ENCODE peak calls at places on chromosomes 5 and 9, in four cellular contexts. K is fibroblast of lung, V is spleen, A is activated B cell treated with CpG ODN at 0.5 μM for 24 hours. T is an unnamed sample.

GRCh38 chr9:38240051-38240450 is 152.5 kb upstream of the ALDH1B1 start:
- DNase-seq in V (no peak), K (no peak), A (no peak), T (no peak)

GRCh38 chr5:148839960-148840359 is 13.5 kb downstream of the ADRB2 start:
- DNase-seq in K (no peak), A (no peak), V (no peak), T (peak)

GRCh38 chr9:86577420-86578333 is 223.5 kb upstream of the TUT7 start:
- DNase-seq in A (no peak), K (no peak), V (no peak), T (no peak)

GRCh38 chr9:113875420-113875916 is 641 bp upstream of the ZNF618 start:
- DNase-seq in K (peak), A (no peak), V (no peak), T (no peak)

GRCh38 chr5:135560858-135561257 is 17.9 kb downstream of the CXCL14 start:
- DNase-seq in A (peak), K (peak), V (peak), T (no peak)

GRCh38 chr9:130408669-130409068 is 36.1 kb upstream of the ASS1 start:
- DNase-seq in K (no peak), V (no peak), A (no peak), T (no peak)

GRCh38 chr5:7190727-7191126 is 205.2 kb upstream of the ADCY2 start:
- DNase-seq in V (no peak), A (no peak), K (no peak), T (no peak)

GRCh38 chr9:34994429-34995287 is 5.1 kb downstream of the DNAJB5 start:
- DNase-seq in A (no peak), K (peak), V (no peak), T (no peak)

GRCh38 chr9:134950811-134951210 is 33.1 kb upstream of the FCN1 start:
- DNase-seq in A (no peak), K (no peak), V (peak), T (no peak)

GRCh38 chr5:98839469-98840383 is 66.3 kb downstream of the RGMB start:
- DNase-seq in A (no peak), V (peak), K (peak), T (no peak)

GRCh38 chr5:113278976-113279375 is 155.8 kb downstream of the TSSK1B start:
- DNase-seq in V (no peak), K (peak), A (no peak), T (no peak)

GRCh38 chr5:169302491-169303118 is 1.7 kb upstream of the SLIT3 start:
- DNase-seq in A (no peak), K (peak), V (peak), T (no peak)

GRCh38 chr5:151051931-151052608 is 28.8 kb downstream of the TNIP1 start:
- DNase-seq in A (no peak), K (no peak), V (peak), T (no peak)

GRCh38 chr9:93204470-93205043 is 20.6 kb downstream of the WNK2 start:
- DNase-seq in A (no peak), V (peak), K (no peak), T (no peak)

GRCh38 chr5:159330131-159330530 is at the start of gene IL12B:
- DNase-seq in V (no peak), A (no peak), K (peak), T (no peak)

GRCh38 chr5:135033026-135033861 is 784 bp downstream of the PITX1 start:
- DNase-seq in V (no peak), K (peak), A (no peak), T (no peak)

GRCh38 chr5:125199968-125200841 is 453.8 kb upstream of the ZNF608 start:
- DNase-seq in V (no peak), K (peak), A (no peak), T (no peak)

GRCh38 chr9:104863180-104863883 is 64.6 kb downstream of the ABCA1 start:
- DNase-seq in K (peak), A (no peak), V (no peak), T (peak)

GRCh38 chr5:150108711-150109605 is 22.6 kb upstream of the CSF1R start:
- DNase-seq in K (no peak), A (no peak), V (no peak), T (no peak)

GRCh38 chr5:139651502-139651862 is 3.3 kb downstream of the CXXC5 start:
- DNase-seq in A (peak), V (peak), K (no peak), T (no peak)

GRCh38 chr5:93570294-93571110 is 10.5 kb downstream of the NR2F1-AS1 start:
- DNase-seq in V (peak), A (no peak), K (no peak), T (no peak)
- TF ChIP-seq CTCF in V (no peak), A (no peak), K (no peak), T (no peak)

GRCh38 chr5:142696379-142696778 is 10.5 kb upstream of the FGF1 start:
- DNase-seq in K (no peak), A (no peak), V (no peak), T (no peak)

GRCh38 chr5:142697846-142698245 is 12.0 kb upstream of the FGF1 start:
- DNase-seq in A (no peak), V (no peak), K (peak), T (no peak)

GRCh38 chr5:142697356-142697807 is 11.5 kb upstream of the FGF1 start:
- DNase-seq in K (peak), A (no peak), V (no peak), T (no peak)

GRCh38 chr5:142692280-142692775 is 6.4 kb upstream of the FGF1 start:
- DNase-seq in K (no peak), V (no peak), A (no peak), T (no peak)

DNA sequence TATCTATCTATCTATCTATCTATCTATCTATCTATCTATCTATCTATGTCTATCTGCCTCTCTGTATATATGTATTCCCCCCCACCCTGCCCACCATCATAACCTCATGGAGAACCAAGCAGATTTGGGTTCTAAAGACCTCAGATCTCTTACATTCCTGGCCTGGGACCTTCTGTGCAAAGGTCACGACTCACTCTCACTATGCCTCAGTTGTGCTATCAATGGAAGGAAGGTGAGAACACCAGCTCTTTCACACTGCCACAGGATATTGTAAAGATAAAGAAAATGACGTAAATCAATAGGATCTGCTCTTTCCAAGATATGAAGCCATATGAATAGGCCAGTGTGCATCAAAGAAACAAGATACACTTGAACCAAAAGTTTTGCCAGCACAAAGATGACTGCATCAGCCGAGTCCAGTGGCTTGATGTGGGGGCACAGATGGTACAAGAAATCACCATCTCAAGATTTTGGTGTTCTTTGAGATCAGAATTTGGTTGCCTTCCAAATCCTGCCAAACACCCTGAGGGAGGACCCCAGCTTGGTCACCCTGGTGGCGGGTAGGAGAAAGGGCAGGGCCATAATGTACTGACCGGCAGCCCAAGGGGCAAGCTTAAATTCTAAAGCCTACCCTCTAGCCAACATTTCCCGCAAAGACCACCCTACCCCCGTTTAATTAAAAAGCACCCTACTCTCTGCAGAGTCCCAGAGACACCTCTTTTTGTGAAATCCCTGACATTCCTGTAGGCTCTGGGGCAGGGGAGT is 8.4 kb upstream of the FGF1 start:
- DNase-seq in A (no peak), K (no peak), V (no peak), T (no peak)
- TF ChIP-seq CTCF in A (no peak), K (no peak), V (no peak), T (no peak)

DNA sequence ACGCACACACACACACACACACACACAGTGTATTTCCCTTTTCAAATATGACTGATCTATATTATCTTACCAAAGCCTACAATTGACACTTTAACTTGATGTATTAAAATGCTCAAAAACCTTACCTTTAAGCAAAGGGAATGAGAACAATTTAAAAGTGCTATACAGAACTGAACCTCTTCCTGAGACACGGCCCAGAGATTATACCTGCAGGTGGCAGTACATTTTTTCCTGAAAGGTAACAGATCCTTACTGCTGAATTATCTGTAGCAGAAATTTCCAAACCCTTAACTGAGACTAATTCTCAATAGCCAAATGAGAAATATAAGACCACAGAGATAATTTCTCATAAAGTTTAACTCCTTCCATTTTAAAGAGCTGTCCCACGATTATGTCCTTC is 91.1 kb downstream of the MYO10 start:
- DNase-seq in A (no peak), K (no peak), V (no peak), T (no peak)
- TF ChIP-seq CTCF in A (no peak), K (no peak), V (no peak), T (no peak)

DNA sequence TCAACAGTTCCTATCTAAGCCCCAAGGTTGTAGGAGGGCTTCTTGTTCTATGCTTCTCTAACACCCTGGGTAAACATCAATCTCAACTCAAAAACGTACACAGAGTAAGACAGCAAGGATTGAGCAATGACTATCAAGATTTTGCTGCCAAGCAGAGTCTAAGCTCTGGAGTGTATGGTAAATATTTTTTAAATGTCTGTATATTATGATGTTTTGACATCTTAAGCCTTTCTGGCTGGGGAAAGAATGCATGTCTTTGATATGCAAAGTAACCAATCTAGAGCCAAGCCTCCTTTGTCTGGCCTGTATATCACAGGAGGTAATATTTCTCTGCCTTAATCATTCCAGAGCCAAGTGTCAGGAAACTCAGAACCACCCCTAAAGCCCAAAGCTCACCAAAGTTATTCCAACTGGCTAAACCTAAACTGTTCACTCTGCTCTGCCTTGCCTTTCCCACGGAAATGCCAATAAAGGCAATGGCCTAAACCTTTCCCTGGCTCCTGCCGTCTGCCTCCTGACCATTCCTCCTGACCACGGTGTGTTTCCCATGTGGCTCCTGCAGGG is 45.2 kb downstream of the YIPF5 start:
- DNase-seq in K (peak), V (no peak), A (no peak), T (no peak)
- TF ChIP-seq CTCF in K (no peak), V (no peak), A (no peak), T (no peak)

GRCh38 chr5:124176692-124177091 is 569.7 kb downstream of the ZNF608 start:
- DNase-seq in V (no peak), K (no peak), A (no peak), T (no peak)
- TF ChIP-seq CTCF in V (no peak), K (peak), A (no peak), T (no peak)

GRCh38 chr5:35285011-35285410 is 54.7 kb upstream of the PRLR start:
- DNase-seq in K (no peak), V (no peak), A (no peak), T (no peak)
- TF ChIP-seq CTCF in K (no peak), V (no peak), A (no peak), T (no peak)

GRCh38 chr9:69307446-69308216 is 17.4 kb upstream of the ENTREP1 start:
- DNase-seq in A (no peak), K (no peak), V (no peak), T (no peak)

GRCh38 chr9:69308217-69308931 is 16.6 kb upstream of the ENTREP1 start:
- DNase-seq in A (no peak), K (no peak), V (no peak), T (no peak)

GRCh38 chr9:69299316-69299715 is 25.7 kb upstream of the ENTREP1 start:
- DNase-seq in V (no peak), K (no peak), A (no peak), T (no peak)

GRCh38 chr9:69297300-69297980 is 27.6 kb upstream of the ENTREP1 start:
- DNase-seq in K (no peak), A (no peak), V (no peak), T (no peak)

GRCh38 chr9:69303331-69303730 is 21.7 kb upstream of the ENTREP1 start:
- DNase-seq in K (no peak), V (no peak), A (no peak), T (no peak)
- TF ChIP-seq CTCF in K (no peak), V (no peak), A (no peak), T (no peak)

GRCh38 chr9:128203024-128203841 is at the start of gene DNM1:
- DNase-seq in K (peak), A (peak), V (peak), T (peak)
- TF ChIP-seq CTCF in K (peak), A (peak), V (peak), T (peak)

GRCh38 chr5:126354012-126354856 is 69.0 kb upstream of the GRAMD2B start:
- DNase-seq in A (no peak), V (no peak), K (peak), T (no peak)
- TF ChIP-seq CTCF in A (no peak), V (peak), K (no peak), T (peak)

GRCh38 chr5:180208435-180209081 is 453 bp downstream of the RASGEF1C start:
- DNase-seq in V (peak), A (peak), K (no peak), T (no peak)
- TF ChIP-seq CTCF in V (no peak), A (no peak), K (no peak), T (no peak)

T was measured in natural killer cell.